ENCODE peak calls at places on chromosomes 2 and 18, in eight cellular contexts. R is BJ, Q is heart left ventricle, W is mesothelial cell of epicardium, X is IMR-90, H is neural crest cell, U is A549, N is GM20000. O is an unnamed sample.

GRCh38 chr2:230913812-230914211 is 11.2 kb downstream of the GPR55 start:
- DNase-seq in X (no peak), W (no peak), Q (no peak), H (no peak), N (peak), U (no peak), R (no peak), O (no peak)

GRCh38 chr18:55280515-55280914 is 307.5 kb downstream of the TCF4 start:
- DNase-seq in U (no peak), N (no peak), H (no peak), Q (no peak), X (peak), W (no peak), R (no peak), O (no peak)

GRCh38 chr18:57772387-57772799 is 30.7 kb downstream of the ATP8B1 start:
- DNase-seq in W (no peak), U (no peak), R (no peak), N (no peak), Q (no peak), X (no peak), H (no peak), O (no peak)

GRCh38 chr18:34219651-34220050 is 5.1 kb downstream of the NOL4 start:
- DNase-seq in U (no peak), W (no peak), H (no peak), R (no peak), N (no peak), X (no peak), Q (no peak), O (no peak)

GRCh38 chr2:134261398-134262131 is 7.7 kb downstream of the MGAT5 start:
- DNase-seq in R (no peak), X (no peak), Q (no peak), U (no peak), W (no peak), H (no peak), N (no peak), O (no peak)

GRCh38 chr2:129759186-129760010 is 220.1 kb upstream of the RAB6C start:
- DNase-seq in X (no peak), Q (no peak), R (no peak), W (no peak), N (no peak), U (no peak), H (no peak), O (no peak)

GRCh38 chr2:206558492-206558891 is 83.8 kb upstream of the FAM237A start:
- DNase-seq in Q (no peak), H (no peak), X (peak), W (no peak), N (no peak), U (no peak), R (peak), O (no peak)

GRCh38 chr2:85481818-85482777 is 56.9 kb upstream of the MAT2A start:
- DNase-seq in X (no peak), U (no peak), N (no peak), W (no peak), Q (no peak), H (no peak), R (no peak), O (no peak)

GRCh38 chr2:35365859-35366258 is 989.7 kb upstream of the CRIM1 start:
- DNase-seq in Q (no peak), H (no peak), U (no peak), N (no peak), W (no peak), R (no peak), X (no peak), O (no peak)
- TF ChIP-seq CTCF in Q (no peak), H (no peak), U (no peak), N (no peak), W (no peak), R (no peak), X (no peak), O (no peak)

DNA sequence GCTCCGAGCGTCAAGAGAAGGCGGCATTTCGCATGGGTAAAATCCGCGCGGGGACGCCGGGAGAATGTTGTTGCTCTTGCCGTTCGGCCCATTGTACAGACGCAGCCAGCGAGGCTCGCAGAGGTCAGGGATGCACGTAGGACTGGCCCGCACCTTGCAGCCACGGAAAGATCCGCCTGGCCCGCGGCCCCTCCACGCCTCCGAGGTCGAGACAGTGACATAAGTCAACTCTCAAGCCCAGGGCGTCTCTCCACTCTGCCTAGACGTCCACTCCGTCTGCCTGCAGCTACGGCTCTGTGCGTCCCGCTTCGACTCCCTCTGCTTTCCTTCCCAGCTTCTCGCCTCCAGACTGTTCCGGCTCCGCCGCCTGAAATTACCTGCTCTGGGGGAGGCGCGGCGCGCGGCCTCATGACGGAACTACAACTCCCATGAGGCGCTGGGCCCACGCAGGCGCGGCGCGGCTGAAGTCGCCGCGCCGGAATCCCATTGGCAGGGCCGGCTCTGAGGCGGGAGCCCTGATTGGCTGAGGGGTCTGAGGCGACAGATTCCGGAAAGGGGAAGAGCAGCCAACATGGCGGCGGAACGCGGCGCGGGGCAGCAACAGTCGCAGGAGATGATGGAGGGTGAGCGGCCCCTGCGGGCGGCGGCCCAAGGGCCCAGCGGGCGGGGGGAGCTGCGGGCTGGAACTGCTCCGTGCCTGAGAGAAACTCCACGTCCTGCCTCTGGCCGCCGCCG is at the start of gene PPP1R7:
- DNase-seq in X (peak), U (peak), Q (peak), R (peak), W (peak), N (peak), H (peak), O (peak)
- TF ChIP-seq CTCF in X (peak), U (no peak), Q (no peak), R (no peak), W (no peak), N (peak), H (no peak), O (peak)

DNA sequence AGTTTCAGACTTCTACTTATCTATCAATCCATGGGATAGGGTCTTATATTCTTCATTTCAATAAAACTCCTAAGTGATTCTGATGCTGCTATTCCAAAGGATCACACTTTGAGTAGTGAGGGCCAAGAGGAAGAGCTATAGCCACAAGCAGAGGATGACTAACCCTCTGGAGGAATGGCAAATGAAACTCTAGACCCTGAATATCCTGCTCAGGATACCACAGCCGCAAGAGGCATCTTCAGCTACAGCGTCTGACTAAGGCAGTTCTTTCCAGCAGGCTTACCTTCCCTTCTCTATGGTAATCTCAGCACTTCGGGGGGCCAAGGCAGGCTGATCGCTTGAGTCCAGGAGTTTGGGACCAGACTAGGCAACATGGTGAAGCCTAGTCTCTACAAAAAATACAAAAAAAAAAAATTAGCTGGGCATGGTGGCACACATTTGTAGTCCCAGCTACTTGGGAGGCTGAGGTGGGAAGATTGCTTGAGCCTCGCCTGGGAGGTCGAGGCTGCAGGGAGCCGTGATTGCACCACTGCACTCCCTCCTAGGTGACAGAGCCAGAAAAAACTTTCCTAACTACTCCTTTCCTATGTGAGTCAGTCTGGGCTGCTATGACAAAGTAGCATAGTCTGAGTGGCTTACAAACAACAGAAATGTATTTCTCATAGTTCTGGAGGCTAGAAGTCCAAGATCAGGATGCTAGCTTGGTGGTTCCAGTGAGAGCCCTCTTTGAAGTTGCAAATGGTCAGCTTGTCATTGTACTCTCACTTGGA is 371.9 kb downstream of the IRS1 start:
- DNase-seq in U (peak), X (peak), W (no peak), Q (no peak), N (no peak), R (peak), H (no peak), O (no peak)
- TF ChIP-seq CTCF in U (no peak), X (peak), W (no peak), Q (no peak), N (no peak), R (peak), H (no peak), O (no peak)

DNA sequence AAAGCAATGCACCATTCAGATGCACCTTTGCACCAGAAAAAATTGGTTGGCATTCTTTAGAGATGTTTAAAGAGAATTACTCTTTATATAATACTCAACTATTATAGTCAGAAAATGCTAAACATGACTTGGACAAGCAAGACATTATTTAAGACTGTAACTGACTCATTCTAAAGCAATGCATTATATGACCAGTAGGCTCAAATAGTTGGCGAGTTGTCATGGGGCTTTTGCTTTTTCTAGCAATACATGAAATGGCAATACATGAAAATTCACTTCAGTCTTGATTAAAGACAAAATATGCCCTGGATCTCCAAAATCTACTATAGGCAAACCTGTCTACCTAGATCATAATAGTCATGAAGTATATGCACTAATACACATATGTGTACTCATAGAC is 216.9 kb upstream of the VWC2L start:
- DNase-seq in N (no peak), Q (no peak), R (peak), W (no peak), U (no peak), H (no peak), X (peak), O (no peak)
- TF ChIP-seq CTCF in N (no peak), Q (no peak), R (peak), W (no peak), U (no peak), H (peak), X (no peak), O (no peak)

O was measured in GM10248.